ENCODE peak calls at places on chromosome 9, in four cellular contexts. L is neuronal stem cell; T is A549; Q is CD8-positive, alpha-beta T cell. R is an unnamed sample. For H3K4me1, the result is how much of the 10 kb centered on the place peaks cover.

GRCh38 chr9:107557236-107557990 is 67.8 kb upstream of the KLF4 start:
- DNase-seq in T (no peak), L (no peak), Q (no peak), R (no peak)

GRCh38 chr9:76213751-76214150 is 180.5 kb downstream of the RFK start:
- DNase-seq in T (no peak), Q (no peak), L (no peak), R (no peak)

GRCh38 chr9:21902112-21902511 is 92.1 kb downstream of the CDKN2A start:
- DNase-seq in T (no peak), Q (no peak), L (no peak), R (no peak)

GRCh38 chr9:79684711-79685575 is 113.2 kb downstream of the TLE4 start:
- DNase-seq in L (no peak), Q (no peak), T (no peak), R (no peak)

GRCh38 chr9:9820411-9820810 is 792.4 kb downstream of the PTPRD start:
- DNase-seq in L (no peak), Q (no peak), T (no peak), R (no peak)

GRCh38 chr9:134345737-134346136 is 19.5 kb downstream of the RXRA start:
- DNase-seq in L (no peak), T (no peak), Q (no peak), R (no peak)

GRCh38 chr9:129070670-129071525 is 10.0 kb upstream of the DOLPP1 start:
- DNase-seq in Q (no peak), T (no peak), L (no peak), R (no peak)

GRCh38 chr9:92247981-92248380 is 45.5 kb downstream of the IARS1 start:
- DNase-seq in T (peak), Q (no peak), L (no peak), R (no peak)

GRCh38 chr9:130689937-130690700 is 3.5 kb upstream of the EXOSC2 start:
- DNase-seq in L (no peak), T (peak), Q (no peak), R (no peak)

GRCh38 chr9:69204869-69205268 is 30.8 kb downstream of the TJP2 start:
- DNase-seq in L (no peak), Q (no peak), T (no peak), R (no peak)

GRCh38 chr9:35042081-35042604 is 30.3 kb downstream of the VCP start:
- DNase-seq in L (no peak), Q (no peak), T (no peak), R (no peak)

GRCh38 chr9:6054280-6055099 is 39.1 kb upstream of the RANBP6 start:
- DNase-seq in L (peak), Q (peak), T (peak), R (no peak)

GRCh38 chr9:36575411-36575882 is 2.8 kb downstream of the MELK start:
- DNase-seq in Q (no peak), T (no peak), L (no peak), R (no peak)

GRCh38 chr9:27151693-27152397 is 42.8 kb downstream of the TEK start:
- DNase-seq in T (no peak), L (no peak), Q (no peak), R (no peak)

GRCh38 chr9:110115341-110115820 is 92.6 kb downstream of the C9orf152 start:
- DNase-seq in Q (no peak), T (no peak), L (no peak), R (no peak)

GRCh38 chr9:37251452-37251851 is 131.1 kb downstream of the ZCCHC7 start:
- DNase-seq in Q (no peak), T (no peak), L (peak), R (no peak)

GRCh38 chr9:127873886-127874285 is 3.6 kb downstream of the AK1 start:
- DNase-seq in T (no peak), Q (no peak), L (no peak), R (no peak)
- H3K4me1 ChIP-seq in T (under half), Q (under half), L (under half), R (under half)

GRCh38 chr9:115595951-115596742 is 478.2 kb upstream of the TNC start:
- DNase-seq in L (no peak), Q (no peak), T (peak), R (no peak)
- H3K4me1 ChIP-seq in L (under half), Q (under half), T (under half), R (under half)

DNA sequence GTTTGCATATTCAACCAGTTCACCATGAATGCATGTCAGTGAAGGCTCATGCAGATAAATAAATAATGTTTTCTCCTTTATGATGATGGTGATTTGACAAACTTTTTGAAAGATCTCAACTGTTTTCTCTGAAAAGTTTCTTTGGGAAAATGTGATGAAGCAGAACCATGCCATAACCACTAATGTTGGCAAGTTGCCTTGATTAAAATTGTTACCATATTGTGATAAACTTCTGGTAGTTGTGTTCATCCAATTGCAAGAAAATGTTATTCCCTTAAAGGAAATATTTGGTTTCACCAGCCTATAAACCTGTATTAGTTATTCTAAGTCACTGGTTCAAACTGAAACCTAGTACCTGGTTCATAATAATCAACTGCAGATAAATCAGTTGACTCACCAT is 87.8 kb downstream of the LURAP1L start:
- DNase-seq in Q (no peak), L (no peak), T (no peak), R (no peak)
- H3K4me1 ChIP-seq in Q (under half), L (under half), T (under half), R (under half)

DNA sequence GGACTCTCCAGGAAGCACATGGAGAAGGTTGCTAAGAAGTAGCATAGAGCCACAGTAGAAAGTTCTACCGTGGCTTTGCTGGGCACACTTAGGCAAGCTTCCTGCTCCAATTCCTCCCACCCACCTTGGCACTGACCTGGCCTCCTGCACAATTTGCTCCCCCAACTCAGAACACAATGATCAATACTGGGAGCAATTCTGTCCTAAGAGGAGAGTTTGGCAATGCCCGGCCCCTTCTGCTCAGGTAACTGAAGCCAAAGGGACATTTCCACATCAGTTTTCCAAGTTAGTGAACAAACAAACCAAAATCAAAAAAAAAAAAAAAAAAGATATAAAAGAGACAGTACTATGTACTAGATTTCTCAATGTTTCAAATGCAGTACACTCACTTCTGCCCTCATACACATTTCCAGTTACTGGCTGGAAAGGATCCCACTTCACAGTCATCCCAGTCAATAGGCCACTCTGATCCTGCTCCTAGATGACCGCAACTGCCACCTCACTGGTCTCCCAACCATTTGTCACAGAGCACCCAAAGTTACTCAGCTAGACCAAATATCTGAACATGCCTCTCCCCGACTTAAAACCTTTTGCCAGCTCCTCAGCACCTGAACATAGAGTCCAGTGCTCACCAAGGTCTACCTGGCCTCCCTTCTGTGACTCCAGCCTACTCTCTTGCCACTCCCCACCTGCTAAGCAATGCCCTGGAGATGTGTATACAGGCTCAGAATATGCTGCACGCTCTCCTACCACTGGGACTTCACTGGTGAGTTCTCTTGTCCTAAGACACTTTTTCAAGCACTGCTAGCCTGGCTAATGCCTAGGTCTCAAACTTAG is 21.3 kb downstream of the ABCA1 start:
- DNase-seq in T (no peak), Q (no peak), L (no peak), R (no peak)
- H3K4me1 ChIP-seq in T (under half), Q (under half), L (under half), R (under half)